ENCODE peak calls at places on chromosomes 3 and 15, in ten cellular contexts. G is keratinocyte, X is GM23338, S is GM06990, C is AG04450, V is thoracic aorta, F is IMR-90, L is adrenal gland, I is mesothelial cell of epicardium, T is HFFc6. W is an unnamed sample.

GRCh38 chr3:42130329-42131070 is 39.3 kb downstream of the TRAK1 start:
- DNase-seq in S (no peak), L (no peak), X (no peak), F (no peak), I (no peak), C (no peak), T (no peak), V (no peak), G (no peak), W (no peak)

GRCh38 chr15:43769584-43770228 is 7.1 kb downstream of the ELL3 start:
- DNase-seq in G (no peak), S (no peak), F (peak), T (peak), V (no peak), I (peak), X (peak), L (peak), C (peak), W (peak)

GRCh38 chr15:96146711-96147110 is 183.8 kb upstream of the NR2F2 start:
- DNase-seq in G (no peak), S (no peak), T (no peak), V (no peak), I (no peak), L (no peak), X (no peak), F (peak), C (no peak), W (no peak)

GRCh38 chr15:69000725-69001503 is 13.6 kb upstream of the NOX5 start:
- DNase-seq in F (no peak), I (no peak), V (no peak), S (no peak), G (no peak), L (no peak), C (no peak), T (no peak), X (no peak), W (peak)

GRCh38 chr3:132352556-132353143 is 35.4 kb downstream of the ACP3 start:
- DNase-seq in G (peak), S (peak), T (peak), V (peak), L (peak), X (peak), F (peak), I (peak), C (peak), W (peak)

GRCh38 chr3:150972379-150972985 is at the start of gene CLRN1:
- DNase-seq in X (peak), C (no peak), L (no peak), S (no peak), T (no peak), V (no peak), I (no peak), F (no peak), G (no peak), W (no peak)

GRCh38 chr15:89458440-89458839 is 37.9 kb downstream of the RHCG start:
- DNase-seq in T (no peak), S (no peak), V (no peak), F (no peak), L (no peak), I (no peak), G (no peak), X (no peak), C (no peak), W (no peak)

GRCh38 chr3:133488785-133489367 is 84.6 kb upstream of the CDV3 start:
- DNase-seq in L (no peak), G (no peak), I (no peak), X (no peak), C (no peak), T (peak), V (no peak), S (no peak), F (peak), W (no peak)

GRCh38 chr15:77036537-77037474 is 34.1 kb downstream of the TSPAN3 start:
- DNase-seq in I (no peak), C (no peak), T (no peak), L (peak), F (no peak), G (no peak), X (no peak), S (no peak), V (no peak), W (peak)

GRCh38 chr3:11607816-11608215 is 35.9 kb downstream of the VGLL4 start:
- DNase-seq in G (no peak), V (no peak), X (no peak), T (no peak), I (no peak), L (no peak), C (no peak), F (peak), S (no peak), W (no peak)

GRCh38 chr3:14410501-14411165 is 8.2 kb downstream of the SLC6A6 start:
- DNase-seq in X (no peak), C (peak), F (peak), L (peak), G (peak), I (no peak), S (no peak), V (no peak), T (peak), W (no peak)

GRCh38 chr15:90334304-90334731 is 17.8 kb upstream of the ZNF774 start:
- DNase-seq in G (no peak), L (no peak), S (no peak), C (no peak), V (no peak), X (no peak), T (no peak), F (no peak), I (no peak), W (no peak)

GRCh38 chr3:196531418-196531817 is 16.3 kb upstream of the SMCO1 start:
- DNase-seq in I (no peak), X (no peak), S (no peak), C (no peak), F (no peak), L (no peak), V (no peak), T (no peak), G (no peak), W (no peak)

DNA sequence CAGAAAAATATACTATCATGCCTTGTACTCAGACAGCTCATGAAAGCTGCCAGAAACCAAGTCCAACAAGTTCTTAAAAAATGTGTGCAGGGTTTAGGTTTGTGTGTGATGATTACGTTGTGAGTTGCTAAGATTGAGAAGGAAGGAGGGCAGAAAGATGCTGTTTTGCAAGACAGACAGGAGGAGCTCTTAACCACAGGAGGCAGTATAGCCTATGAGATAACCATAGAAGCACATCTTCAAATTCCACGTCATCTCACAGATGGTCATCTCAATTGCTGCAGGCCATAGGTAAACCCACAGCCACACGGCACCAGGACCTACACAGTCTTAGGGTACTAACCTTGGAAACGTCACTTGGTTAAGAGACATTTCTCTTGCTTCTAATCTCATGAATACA is 192.0 kb downstream of the STT3B start:
- DNase-seq in F (peak), T (no peak), S (no peak), L (no peak), I (no peak), C (peak), G (no peak), V (no peak), X (peak), W (no peak)
- TF ChIP-seq CTCF in F (peak), T (peak), S (peak), L (no peak), I (peak), C (peak), G (peak), V (no peak), X (peak), W (peak)

GRCh38 chr15:51759557-51760070 is 8.2 kb downstream of the TMOD2 start:
- DNase-seq in X (peak), S (no peak), F (peak), I (no peak), L (no peak), T (peak), V (no peak), G (no peak), C (peak), W (no peak)
- TF ChIP-seq CTCF in X (peak), S (peak), F (peak), I (no peak), L (no peak), T (peak), V (no peak), G (peak), C (peak), W (peak)

DNA sequence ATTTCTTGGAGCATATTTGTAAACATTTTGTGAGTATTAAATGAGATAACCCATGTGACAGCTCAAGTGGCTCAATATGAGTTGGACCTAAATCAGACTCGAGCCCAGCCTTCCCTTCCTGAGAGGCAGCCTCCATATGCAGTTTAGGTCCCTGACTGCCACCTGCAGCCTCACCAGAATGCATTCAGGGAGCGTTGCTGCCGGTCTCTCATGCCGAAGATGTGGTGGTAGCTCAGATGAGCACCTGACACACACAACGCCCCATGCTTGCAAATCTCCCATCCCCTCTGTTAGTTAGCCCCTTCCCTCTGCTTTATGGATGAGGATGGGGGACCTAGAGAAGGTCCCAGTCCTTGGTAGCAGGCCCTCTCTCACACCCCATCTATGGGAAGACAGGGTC is 9.2 kb downstream of the ST6GAL1 start:
- DNase-seq in V (no peak), I (no peak), T (no peak), S (no peak), C (no peak), X (no peak), L (no peak), F (no peak), G (no peak), W (no peak)
- TF ChIP-seq CTCF in V (no peak), I (no peak), T (no peak), S (no peak), C (no peak), X (peak), L (no peak), F (no peak), G (no peak), W (no peak)

GRCh38 chr15:91853501-91853967 is at the start of gene SLCO3A1:
- DNase-seq in V (peak), F (peak), S (peak), I (peak), T (peak), L (peak), C (no peak), G (no peak), X (peak), W (no peak)

GRCh38 chr15:91855684-91856553 is 2.4 kb downstream of the SLCO3A1 start:
- DNase-seq in S (peak), T (no peak), L (no peak), G (no peak), F (no peak), V (no peak), C (no peak), I (no peak), X (peak), W (peak)

GRCh38 chr15:91855241-91855640 is 1.7 kb downstream of the SLCO3A1 start:
- DNase-seq in F (no peak), I (no peak), X (no peak), L (no peak), C (no peak), T (no peak), S (no peak), V (no peak), G (no peak), W (no peak)

GRCh38 chr15:91853968-91854943 is 748 bp downstream of the SLCO3A1 start:
- DNase-seq in T (no peak), F (no peak), G (no peak), I (no peak), X (peak), S (no peak), V (no peak), L (peak), C (no peak), W (peak)

GRCh38 chr15:91852741-91853500 is 587 bp upstream of the SLCO3A1 start:
- DNase-seq in V (no peak), L (peak), X (peak), S (peak), T (peak), F (peak), I (no peak), G (no peak), C (no peak), W (peak)
- TF ChIP-seq CTCF in V (peak), L (peak), X (peak), S (peak), T (peak), F (peak), I (peak), G (peak), C (peak), W (peak)

GRCh38 chr3:193942516-193943055 is 193.4 kb upstream of the HES1 start:
- DNase-seq in G (no peak), T (no peak), I (no peak), L (no peak), C (no peak), S (no peak), V (no peak), X (peak), F (no peak), W (no peak)
- TF ChIP-seq CTCF in G (no peak), T (no peak), I (no peak), L (no peak), C (no peak), S (no peak), V (no peak), X (no peak), F (no peak), W (no peak)

DNA sequence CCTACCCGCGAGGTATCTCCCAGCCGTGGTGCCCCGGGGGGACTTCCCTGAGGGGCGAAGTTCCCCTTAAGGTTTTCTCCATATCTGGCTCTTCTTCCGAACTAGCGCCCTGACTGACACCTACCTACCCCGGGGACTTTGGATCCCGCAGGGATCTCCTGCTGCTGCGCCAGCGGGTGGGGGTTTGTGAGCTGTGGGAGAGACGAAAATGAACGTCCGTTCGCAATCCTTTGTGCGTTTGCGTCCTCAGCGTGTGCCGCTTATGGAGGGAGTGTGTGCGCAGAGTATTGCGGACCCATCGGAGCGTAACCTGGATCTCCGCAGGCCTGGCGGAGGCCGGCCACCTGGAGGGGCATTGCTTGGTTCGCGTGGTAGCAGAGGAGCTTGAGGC is 558 bp downstream of the FBXO22 start:
- DNase-seq in L (no peak), I (peak), T (peak), F (peak), X (peak), S (no peak), G (no peak), C (no peak), V (no peak), W (no peak)
- TF ChIP-seq CTCF in L (no peak), I (no peak), T (no peak), F (no peak), X (no peak), S (no peak), G (no peak), C (no peak), V (no peak), W (no peak)

DNA sequence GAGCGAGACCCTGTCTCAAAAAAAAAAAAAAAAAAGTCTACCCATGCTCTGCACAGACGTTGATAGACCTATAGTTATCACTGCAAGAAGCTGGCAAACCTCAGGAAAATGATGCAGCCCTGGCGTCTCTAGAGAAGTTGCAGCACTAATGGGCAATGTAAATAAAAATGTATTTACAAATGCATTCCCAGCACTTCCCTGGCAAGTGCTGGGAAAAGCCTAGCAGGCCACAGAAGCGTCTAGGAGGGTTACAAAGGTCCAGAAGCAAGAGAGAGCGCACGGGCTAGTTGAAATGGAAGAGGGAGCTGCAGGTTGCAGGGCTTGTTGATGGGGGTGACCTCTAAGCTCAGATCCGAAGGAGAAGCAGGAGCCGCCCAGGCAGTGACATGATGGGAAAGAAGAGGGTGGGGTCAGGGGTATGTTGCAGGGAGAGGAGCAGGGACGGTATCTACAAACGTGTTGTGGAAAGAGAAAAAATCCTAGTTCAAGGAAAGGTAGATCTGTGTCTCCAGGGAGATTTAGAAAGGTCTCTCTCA is 2.7 kb upstream of the KNL1 start:
- DNase-seq in I (no peak), C (no peak), X (peak), G (no peak), L (no peak), S (no peak), V (no peak), T (no peak), F (no peak), W (no peak)
- TF ChIP-seq CTCF in I (no peak), C (no peak), X (no peak), G (no peak), L (no peak), S (no peak), V (no peak), T (no peak), F (no peak), W (no peak)

GRCh38 chr3:74891312-74891711 is 276.9 kb upstream of the CNTN3 start:
- DNase-seq in L (no peak), F (no peak), I (no peak), T (no peak), X (no peak), S (no peak), V (no peak), C (no peak), G (no peak), W (no peak)

DNA sequence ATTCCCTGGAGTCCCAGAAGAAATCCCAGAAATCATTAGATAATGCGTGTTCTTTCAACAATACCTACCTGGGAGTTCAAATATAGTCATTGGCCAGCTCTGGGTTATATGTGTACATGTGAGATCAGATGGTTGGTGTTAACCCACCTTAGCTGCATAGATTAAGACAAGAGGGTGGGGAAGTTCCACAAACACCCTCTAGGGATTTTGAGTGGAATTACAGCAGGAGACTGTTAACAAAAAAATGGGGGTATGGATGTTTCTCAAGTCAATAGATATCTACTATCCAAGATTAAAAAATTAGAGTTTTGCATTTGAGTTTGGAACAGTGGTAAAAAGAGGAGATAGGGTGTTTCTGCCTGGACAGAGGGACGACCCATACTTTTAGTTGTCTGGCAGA is 282.5 kb upstream of the CNTN3 start:
- DNase-seq in T (peak), X (peak), L (no peak), I (no peak), F (no peak), G (no peak), C (no peak), V (no peak), S (no peak), W (no peak)
- TF ChIP-seq CTCF in T (peak), X (peak), L (peak), I (peak), F (peak), G (no peak), C (peak), V (no peak), S (peak), W (no peak)

GRCh38 chr3:174440350-174440716 is 418.8 kb upstream of the NAALADL2 start:
- DNase-seq in T (no peak), L (no peak), V (no peak), C (no peak), S (no peak), I (no peak), F (peak), G (no peak), X (peak), W (no peak)

GRCh38 chr3:174439621-174440349 is 419.3 kb upstream of the NAALADL2 start:
- DNase-seq in I (no peak), T (peak), G (no peak), V (no peak), X (peak), C (peak), L (no peak), F (peak), S (no peak), W (no peak)

GRCh38 chr3:174441588-174442316 is 417.4 kb upstream of the NAALADL2 start:
- DNase-seq in S (no peak), G (no peak), X (peak), V (no peak), L (no peak), T (no peak), I (no peak), C (peak), F (no peak), W (no peak)

GRCh38 chr3:174442317-174442682 is 416.8 kb upstream of the NAALADL2 start:
- DNase-seq in X (no peak), G (no peak), C (no peak), S (no peak), V (no peak), L (no peak), I (no peak), F (no peak), T (no peak), W (no peak)

GRCh38 chr3:174440741-174441587 is 418.2 kb upstream of the NAALADL2 start:
- DNase-seq in F (peak), C (peak), S (peak), T (peak), L (peak), G (no peak), I (peak), X (peak), V (peak), W (peak)
- TF ChIP-seq CTCF in F (peak), C (no peak), S (no peak), T (peak), L (no peak), G (no peak), I (no peak), X (peak), V (no peak), W (peak)

GRCh38 chr15:22810033-22810734 is 23.7 kb downstream of the NIPA1 start:
- DNase-seq in V (no peak), G (no peak), T (no peak), C (no peak), F (no peak), L (no peak), X (peak), S (no peak), I (no peak), W (no peak)

GRCh38 chr15:22810735-22811338 is 24.4 kb downstream of the NIPA1 start:
- DNase-seq in S (no peak), V (no peak), L (no peak), C (no peak), X (no peak), T (no peak), I (no peak), F (peak), G (no peak), W (no peak)

GRCh38 chr15:22813844-22814243 is 24.6 kb upstream of the NIPA2 start:
- DNase-seq in G (no peak), L (no peak), X (no peak), C (no peak), I (no peak), T (no peak), V (no peak), S (no peak), F (no peak), W (no peak)

GRCh38 chr15:22808761-22809280 is 22.4 kb downstream of the NIPA1 start:
- DNase-seq in G (no peak), I (no peak), C (no peak), V (no peak), L (no peak), X (no peak), F (no peak), S (no peak), T (no peak), W (no peak)

DNA sequence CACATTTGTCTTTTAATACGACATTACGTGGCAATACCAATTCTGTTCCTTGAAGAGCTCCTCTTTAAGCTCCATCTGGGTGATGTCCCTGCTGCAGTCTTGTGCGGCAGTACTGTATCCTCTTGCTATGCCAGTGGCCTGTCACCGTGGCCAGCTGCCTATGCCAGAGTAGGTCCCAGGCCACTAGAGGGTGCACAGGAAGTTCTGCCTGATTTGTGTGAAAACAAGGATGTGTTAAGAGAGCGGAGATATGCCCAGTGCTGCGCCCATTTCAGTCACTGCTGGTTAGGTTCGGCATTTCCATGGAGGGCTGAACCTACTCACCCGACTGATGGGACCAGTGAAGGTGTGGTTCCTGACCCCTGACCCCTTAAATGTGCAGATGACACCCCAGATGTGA is 25.2 kb downstream of the NIPA1 start:
- DNase-seq in G (no peak), X (peak), T (no peak), V (no peak), S (no peak), I (no peak), L (peak), C (no peak), F (peak), W (no peak)
- TF ChIP-seq CTCF in G (peak), X (peak), T (peak), V (no peak), S (peak), I (no peak), L (peak), C (peak), F (peak), W (peak)

W was measured in osteocyte.